ENCODE peak calls at places on chromosomes 13 and 19, in four cellular contexts. T is heart right ventricle, P is GM12864, L is fibroblast of pulmonary artery. K is an unnamed sample.

GRCh38 chr13:36418022-36418805 is 14.1 kb upstream of the CCNA1 start:
- DNase-seq in T (no peak), P (no peak), L (peak), K (no peak)

GRCh38 chr13:113059891-113060290 is 45.7 kb upstream of the F7 start:
- DNase-seq in T (no peak), P (no peak), L (no peak), K (peak)

GRCh38 chr13:44300895-44301638 is 72.6 kb upstream of the SERP2 start:
- DNase-seq in T (peak), P (peak), L (peak), K (no peak)

GRCh38 chr19:30180691-30181090 is 191.5 kb upstream of the ZNF536 start:
- DNase-seq in T (no peak), P (no peak), L (no peak), K (no peak)

GRCh38 chr19:52936151-52936957 is 13.1 kb upstream of the ZNF888 start:
- DNase-seq in T (no peak), P (no peak), L (no peak), K (no peak)

GRCh38 chr13:55229906-55230569 is 1910.7 kb upstream of the PRR20A start:
- DNase-seq in T (no peak), P (no peak), L (no peak), K (no peak)

GRCh38 chr13:65314008-65314407 is 1916.1 kb downstream of the PCDH9 start:
- DNase-seq in T (no peak), P (no peak), L (no peak), K (no peak)

GRCh38 chr19:48379058-48379457 is 12.3 kb downstream of the KDELR1 start:
- DNase-seq in T (no peak), P (no peak), L (no peak), K (no peak)

GRCh38 chr13:75481176-75482069 is 546 bp downstream of the TBC1D4 start:
- DNase-seq in T (peak), P (no peak), L (no peak), K (no peak)

GRCh38 chr19:54548806-54549205 is 24.8 kb upstream of the LILRA2 start:
- DNase-seq in T (no peak), P (no peak), L (no peak), K (no peak)

GRCh38 chr13:27379126-27379525 is 45.3 kb upstream of the GTF3A start:
- DNase-seq in T (no peak), P (no peak), L (no peak), K (no peak)

GRCh38 chr13:72884111-72884510 is 102.2 kb downstream of the PIBF1 start:
- DNase-seq in T (no peak), P (no peak), L (peak), K (no peak)

GRCh38 chr19:35560271-35560670 is 3.2 kb downstream of the ATP4A start:
- DNase-seq in T (no peak), P (no peak), L (no peak), K (no peak)

GRCh38 chr19:13002389-13002898 is 7.2 kb downstream of the NFIX start:
- DNase-seq in T (no peak), P (no peak), L (no peak), K (no peak)

GRCh38 chr13:109922518-109922917 is 136.1 kb upstream of the IRS2 start:
- DNase-seq in T (no peak), P (no peak), L (no peak), K (no peak)

GRCh38 chr19:1067341-1068103 is 555 bp downstream of the ARHGAP45 start:
- DNase-seq in T (no peak), P (no peak), L (no peak), K (no peak)

GRCh38 chr13:51223284-51224270 is 1.4 kb downstream of the FAM124A start:
- DNase-seq in T (peak), P (no peak), L (no peak), K (no peak)

GRCh38 chr13:87147076-87147475 is 524.1 kb upstream of the SLITRK5 start:
- DNase-seq in T (no peak), P (no peak), L (peak), K (no peak)

GRCh38 chr19:1223018-1223855 is 14.6 kb downstream of the CBARP start:
- DNase-seq in T (no peak), P (no peak), L (peak), K (no peak)

GRCh38 chr19:37991841-37992248 is 84.8 kb downstream of the SIPA1L3 start:
- DNase-seq in T (no peak), P (no peak), L (no peak), K (no peak)

GRCh38 chr13:33345842-33346241 is 60.3 kb upstream of the STARD13 start:
- DNase-seq in T (no peak), P (no peak), L (no peak), K (no peak)

GRCh38 chr13:27924529-27925141 is 4.8 kb downstream of the PDX1 start:
- DNase-seq in T (no peak), P (no peak), L (no peak), K (no peak)

GRCh38 chr13:110137677-110138008 is 169.3 kb downstream of the COL4A1 start:
- DNase-seq in T (peak), P (peak), L (no peak), K (no peak)

GRCh38 chr19:4806384-4806783 is 14.8 kb downstream of the FEM1A start:
- DNase-seq in T (no peak), P (no peak), L (no peak), K (no peak)

GRCh38 chr13:44131069-44131614 is 242.5 kb upstream of the SERP2 start:
- DNase-seq in T (no peak), P (no peak), L (no peak), K (no peak)

GRCh38 chr19:42313096-42313839 is at the start of gene TMEM145:
- DNase-seq in T (no peak), P (no peak), L (peak), K (no peak)

GRCh38 chr13:24288870-24289269 is 20.5 kb upstream of the C1QTNF9 start:
- DNase-seq in T (no peak), P (no peak), L (no peak), K (no peak)

GRCh38 chr13:48945626-48946025 is 30.1 kb upstream of the FNDC3A start:
- DNase-seq in T (no peak), P (no peak), L (no peak), K (no peak)

GRCh38 chr19:37505958-37506386 is 767 bp upstream of the ZNF793 start:
- DNase-seq in T (no peak), P (no peak), L (no peak), K (no peak)

GRCh38 chr13:20160346-20161274 is at the start of gene GJA3:
- DNase-seq in T (peak), P (no peak), L (peak), K (no peak)

GRCh38 chr19:45444318-45445041 is 20.8 kb upstream of the ERCC1 start:
- DNase-seq in T (peak), P (no peak), L (peak), K (no peak)

GRCh38 chr19:19120308-19121156 is 17.7 kb downstream of the TMEM161A start:
- DNase-seq in T (no peak), P (no peak), L (peak), K (no peak)
- TF ChIP-seq CTCF in T (no peak), P (no peak), L (no peak), K (no peak)

GRCh38 chr19:2479556-2480194 is 3.7 kb downstream of the GADD45B start:
- DNase-seq in T (no peak), P (no peak), L (peak), K (no peak)
- TF ChIP-seq CTCF in T (no peak), P (peak), L (peak), K (peak)

GRCh38 chr19:14086098-14086497 is 515 bp upstream of the C19orf67 start:
- DNase-seq in T (no peak), P (no peak), L (no peak), K (no peak)
- TF ChIP-seq CTCF in T (no peak), P (no peak), L (no peak), K (no peak)

GRCh38 chr19:16062789-16063188 is 13.5 kb upstream of the TPM4 start:
- DNase-seq in T (peak), P (no peak), L (peak), K (peak)
- TF ChIP-seq CTCF in T (peak), P (peak), L (peak), K (peak)